ENCODE peak calls at places on chromosomes 11 and 22, in five cellular contexts. H is neuronal stem cell; Y is ovary; D is anterior cingulate cortex; G is effector CD4-positive, alpha-beta T cell. T is an unnamed sample.

GRCh38 chr22:50563410-50564160 is 866 bp upstream of the SYCE3 start:
- DNase-seq in Y (no peak), H (no peak), D (no peak), G (no peak), T (no peak)

GRCh38 chr11:112610996-112611795 is 350.0 kb upstream of the NCAM1 start:
- DNase-seq in Y (no peak), D (no peak), H (no peak), G (no peak), T (no peak)

GRCh38 chr11:102940714-102941588 is 14.6 kb downstream of the MMP13 start:
- DNase-seq in H (peak), D (no peak), Y (no peak), G (no peak), T (peak)

GRCh38 chr22:23903328-23903971 is 9.3 kb downstream of the MIF start:
- DNase-seq in D (no peak), H (no peak), G (no peak), Y (no peak), T (no peak)

GRCh38 chr11:44453213-44453612 is 112.2 kb upstream of the CD82 start:
- DNase-seq in G (no peak), Y (no peak), D (no peak), H (no peak), T (no peak)

GRCh38 chr11:131693756-131694155 is 323.3 kb downstream of the NTM start:
- DNase-seq in H (no peak), D (no peak), G (no peak), Y (no peak), T (no peak)

GRCh38 chr22:37062657-37063381 is 11.3 kb downstream of the KCTD17 start:
- DNase-seq in G (no peak), Y (no peak), D (no peak), H (no peak), T (no peak)

GRCh38 chr11:58912124-58912523 is 27.2 kb upstream of the GLYATL1 start:
- DNase-seq in H (no peak), G (no peak), Y (no peak), D (no peak), T (no peak)

GRCh38 chr22:44344407-44344806 is 31.7 kb upstream of the SHISAL1 start:
- DNase-seq in D (no peak), G (no peak), Y (no peak), H (no peak), T (no peak)

GRCh38 chr22:27473533-27473932 is 328.0 kb downstream of the MN1 start:
- DNase-seq in H (no peak), D (no peak), Y (no peak), G (no peak), T (no peak)

GRCh38 chr11:123740787-123741158 is 687 bp downstream of the ZNF202 start:
- DNase-seq in G (no peak), Y (no peak), D (no peak), H (no peak), T (peak)

GRCh38 chr22:37632174-37633081 is 7.0 kb upstream of the SH3BP1 start:
- DNase-seq in D (no peak), G (no peak), Y (no peak), H (no peak), T (no peak)

GRCh38 chr22:46581580-46582244 is 38.5 kb upstream of the GRAMD4 start:
- DNase-seq in H (no peak), Y (no peak), G (no peak), D (no peak), T (no peak)

GRCh38 chr11:98701541-98701940 is 319.2 kb upstream of the CNTN5 start:
- DNase-seq in Y (no peak), G (no peak), D (no peak), H (no peak), T (no peak)

GRCh38 chr11:60982184-60982583 is 10.7 kb downstream of the CD6 start:
- DNase-seq in H (no peak), G (no peak), D (no peak), Y (no peak), T (no peak)

GRCh38 chr22:48588151-48588880 is 1239.4 kb downstream of the BRD1 start:
- DNase-seq in D (no peak), Y (no peak), H (no peak), G (no peak), T (no peak)

GRCh38 chr11:44755553-44756505 is 29.1 kb downstream of the TSPAN18 start:
- DNase-seq in G (no peak), H (no peak), D (no peak), Y (no peak), T (no peak)

GRCh38 chr22:49266561-49267519 is 560.8 kb downstream of the BRD1 start:
- DNase-seq in Y (no peak), H (no peak), G (no peak), D (no peak), T (no peak)

GRCh38 chr11:27916541-27917100 is 191.3 kb downstream of the KIF18A start:
- DNase-seq in Y (no peak), H (no peak), D (no peak), G (no peak), T (no peak)

GRCh38 chr11:68658661-68659060 is 25.7 kb upstream of the GAL start:
- DNase-seq in D (no peak), Y (peak), G (no peak), H (no peak), T (no peak)

GRCh38 chr11:108009497-108010360 is 1.0 kb downstream of the CUL5 start:
- DNase-seq in D (no peak), Y (no peak), G (no peak), H (no peak), T (no peak)

GRCh38 chr11:36684840-36685800 is 87.1 kb upstream of the RAG2 start:
- DNase-seq in G (no peak), Y (no peak), D (no peak), H (no peak), T (no peak)

GRCh38 chr11:2513441-2513840 is 68.6 kb downstream of the KCNQ1 start:
- DNase-seq in Y (no peak), H (no peak), G (no peak), D (no peak), T (no peak)

GRCh38 chr22:47457509-47458300 is 695.3 kb downstream of the TBC1D22A start:
- DNase-seq in H (no peak), Y (no peak), D (no peak), G (no peak), T (no peak)

GRCh38 chr11:66045177-66045639 is 3.8 kb downstream of the GAL3ST3 start:
- DNase-seq in G (peak), H (peak), D (peak), Y (peak), T (peak)

GRCh38 chr11:69106124-69106811 is 49.5 kb upstream of the SMIM38 start:
- DNase-seq in D (no peak), H (no peak), Y (no peak), G (no peak), T (no peak)

GRCh38 chr11:134915881-134916280 is 503.8 kb upstream of the B3GAT1 start:
- DNase-seq in G (no peak), D (no peak), H (no peak), Y (no peak), T (no peak)

GRCh38 chr11:108654994-108655631 is 9.8 kb upstream of the DDX10 start:
- DNase-seq in Y (no peak), H (no peak), D (no peak), G (peak), T (no peak)

GRCh38 chr11:102470257-102470656 is 17.7 kb upstream of the TMEM123 start:
- DNase-seq in D (no peak), G (peak), Y (no peak), H (no peak), T (no peak)

GRCh38 chr22:46691571-46691970 is 46.5 kb downstream of the CERK start:
- DNase-seq in D (no peak), Y (no peak), H (no peak), G (no peak), T (no peak)

GRCh38 chr11:2747236-2748015 is 47.6 kb upstream of the KCNQ1OT1 start:
- DNase-seq in Y (no peak), G (no peak), D (no peak), H (no peak), T (no peak)

GRCh38 chr11:20594274-20595061 is 4.9 kb upstream of the SLC6A5 start:
- DNase-seq in G (no peak), D (no peak), H (no peak), Y (no peak), T (no peak)

GRCh38 chr11:79439430-79439892 is 1.4 kb downstream of the TENM4 start:
- DNase-seq in H (no peak), D (no peak), G (no peak), Y (peak), T (peak)

GRCh38 chr11:9137293-9138132 is 46.1 kb upstream of the SCUBE2 start:
- DNase-seq in Y (peak), H (peak), G (peak), D (peak), T (no peak)